ENCODE peak calls at places on chromosomes 1 and 21, in seven cellular contexts. One of them, this sample, is unnamed.
A peak's percentile ranks its signal among the peaks of the same experiment; 100 is the strongest.

GRCh38 chr1:3858231-3858981 is 1.1 kb downstream of the DFFB start:
- DNase-seq in Right ventricle myocardium inferior: no peak
- DNase-seq in foreskin fibroblast: peak; percentile 52
- DNase-seq in activated effector memory CD4-positive, alpha-beta T cell treated with anti-CD3 and anti-CD28 coated beads, Interleukin-2, amount 50 U/mL, for 16 hours: no peak
- DNase-seq in AG04450: no peak
- DNase-seq in nucleus accumbens: peak; percentile 21
- DNase-seq in activated T-cell treated with anti-CD3 and anti-CD28 coated beads, Interleukin-2, amount 50 U/mL, for 1 hour: no peak
- DNase-seq in this sample: peak; percentile 12

GRCh38 chr1:217630711-217631591 is at the start of the genes GPATCH2 and SPATA17:
- DNase-seq in Right ventricle myocardium inferior: peak; percentile 84
- DNase-seq in foreskin fibroblast: peak; percentile 81
- DNase-seq in activated effector memory CD4-positive, alpha-beta T cell treated with anti-CD3 and anti-CD28 coated beads, Interleukin-2, amount 50 U/mL, for 16 hours: peak; percentile 92
- DNase-seq in AG04450: peak; percentile 74
- DNase-seq in nucleus accumbens: peak; percentile 47
- DNase-seq in activated T-cell treated with anti-CD3 and anti-CD28 coated beads, Interleukin-2, amount 50 U/mL, for 1 hour: peak; percentile 73
- DNase-seq in this sample: peak; percentile 38

GRCh38 chr1:160293020-160293968 is 8.4 kb upstream of the PEX19 start:
- DNase-seq in Right ventricle myocardium inferior: no peak
- DNase-seq in foreskin fibroblast: no peak
- DNase-seq in activated effector memory CD4-positive, alpha-beta T cell treated with anti-CD3 and anti-CD28 coated beads, Interleukin-2, amount 50 U/mL, for 16 hours: no peak
- DNase-seq in AG04450: no peak
- DNase-seq in nucleus accumbens: no peak
- DNase-seq in activated T-cell treated with anti-CD3 and anti-CD28 coated beads, Interleukin-2, amount 50 U/mL, for 1 hour: no peak
- DNase-seq in this sample: no peak

GRCh38 chr1:26391450-26391849 is 18.9 kb upstream of the ZNF683 start:
- DNase-seq in Right ventricle myocardium inferior: no peak
- DNase-seq in foreskin fibroblast: peak; percentile 45
- DNase-seq in activated effector memory CD4-positive, alpha-beta T cell treated with anti-CD3 and anti-CD28 coated beads, Interleukin-2, amount 50 U/mL, for 16 hours: peak; percentile 71
- DNase-seq in AG04450: no peak
- DNase-seq in nucleus accumbens: no peak
- DNase-seq in activated T-cell treated with anti-CD3 and anti-CD28 coated beads, Interleukin-2, amount 50 U/mL, for 1 hour: no peak
- DNase-seq in this sample: no peak

GRCh38 chr1:161119379-161120061 is 1.6 kb downstream of the NIT1 start:
- DNase-seq in Right ventricle myocardium inferior: no peak
- DNase-seq in foreskin fibroblast: peak; percentile 54
- DNase-seq in activated effector memory CD4-positive, alpha-beta T cell treated with anti-CD3 and anti-CD28 coated beads, Interleukin-2, amount 50 U/mL, for 16 hours: peak; percentile 88
- DNase-seq in AG04450: no peak
- DNase-seq in nucleus accumbens: no peak
- DNase-seq in activated T-cell treated with anti-CD3 and anti-CD28 coated beads, Interleukin-2, amount 50 U/mL, for 1 hour: peak; percentile 51
- DNase-seq in this sample: no peak

GRCh38 chr1:70205076-70205436 is 323 bp downstream of the LRRC40 start:
- DNase-seq in Right ventricle myocardium inferior: no peak
- DNase-seq in foreskin fibroblast: no peak
- DNase-seq in activated effector memory CD4-positive, alpha-beta T cell treated with anti-CD3 and anti-CD28 coated beads, Interleukin-2, amount 50 U/mL, for 16 hours: no peak
- DNase-seq in AG04450: no peak
- DNase-seq in nucleus accumbens: no peak
- DNase-seq in activated T-cell treated with anti-CD3 and anti-CD28 coated beads, Interleukin-2, amount 50 U/mL, for 1 hour: no peak
- DNase-seq in this sample: no peak

GRCh38 chr1:53379662-53380002 is 51.8 kb upstream of the LRP8 start:
- DNase-seq in Right ventricle myocardium inferior: no peak
- DNase-seq in foreskin fibroblast: no peak
- DNase-seq in activated effector memory CD4-positive, alpha-beta T cell treated with anti-CD3 and anti-CD28 coated beads, Interleukin-2, amount 50 U/mL, for 16 hours: peak; percentile 33
- DNase-seq in AG04450: no peak
- DNase-seq in nucleus accumbens: no peak
- DNase-seq in activated T-cell treated with anti-CD3 and anti-CD28 coated beads, Interleukin-2, amount 50 U/mL, for 1 hour: no peak
- DNase-seq in this sample: no peak

GRCh38 chr1:163046071-163046470 is 23.1 kb upstream of the RGS4 start:
- DNase-seq in Right ventricle myocardium inferior: no peak
- DNase-seq in foreskin fibroblast: peak; percentile 67
- DNase-seq in activated effector memory CD4-positive, alpha-beta T cell treated with anti-CD3 and anti-CD28 coated beads, Interleukin-2, amount 50 U/mL, for 16 hours: no peak
- DNase-seq in AG04450: no peak
- DNase-seq in nucleus accumbens: no peak
- DNase-seq in activated T-cell treated with anti-CD3 and anti-CD28 coated beads, Interleukin-2, amount 50 U/mL, for 1 hour: no peak
- DNase-seq in this sample: no peak

GRCh38 chr1:7366286-7366954 is 404.7 kb upstream of the VAMP3 start:
- DNase-seq in Right ventricle myocardium inferior: no peak
- DNase-seq in foreskin fibroblast: no peak
- DNase-seq in activated effector memory CD4-positive, alpha-beta T cell treated with anti-CD3 and anti-CD28 coated beads, Interleukin-2, amount 50 U/mL, for 16 hours: no peak
- DNase-seq in AG04450: no peak
- DNase-seq in nucleus accumbens: no peak
- DNase-seq in activated T-cell treated with anti-CD3 and anti-CD28 coated beads, Interleukin-2, amount 50 U/mL, for 1 hour: no peak
- DNase-seq in this sample: no peak

GRCh38 chr1:169322138-169322537 is 45.5 kb downstream of the NME7 start:
- DNase-seq in Right ventricle myocardium inferior: no peak
- DNase-seq in foreskin fibroblast: no peak
- DNase-seq in activated effector memory CD4-positive, alpha-beta T cell treated with anti-CD3 and anti-CD28 coated beads, Interleukin-2, amount 50 U/mL, for 16 hours: no peak
- DNase-seq in AG04450: no peak
- DNase-seq in nucleus accumbens: no peak
- DNase-seq in activated T-cell treated with anti-CD3 and anti-CD28 coated beads, Interleukin-2, amount 50 U/mL, for 1 hour: no peak
- DNase-seq in this sample: no peak

GRCh38 chr1:23124259-23125026 is 44.2 kb downstream of the LUZP1 start:
- DNase-seq in Right ventricle myocardium inferior: no peak
- DNase-seq in foreskin fibroblast: no peak
- DNase-seq in activated effector memory CD4-positive, alpha-beta T cell treated with anti-CD3 and anti-CD28 coated beads, Interleukin-2, amount 50 U/mL, for 16 hours: no peak
- DNase-seq in AG04450: no peak
- DNase-seq in nucleus accumbens: no peak
- DNase-seq in activated T-cell treated with anti-CD3 and anti-CD28 coated beads, Interleukin-2, amount 50 U/mL, for 1 hour: no peak
- DNase-seq in this sample: no peak

GRCh38 chr21:34365794-34366193 is 2.0 kb downstream of the KCNE2 start:
- DNase-seq in Right ventricle myocardium inferior: no peak
- DNase-seq in foreskin fibroblast: no peak
- DNase-seq in activated effector memory CD4-positive, alpha-beta T cell treated with anti-CD3 and anti-CD28 coated beads, Interleukin-2, amount 50 U/mL, for 16 hours: peak; percentile 43
- DNase-seq in AG04450: no peak
- DNase-seq in nucleus accumbens: no peak
- DNase-seq in activated T-cell treated with anti-CD3 and anti-CD28 coated beads, Interleukin-2, amount 50 U/mL, for 1 hour: no peak
- DNase-seq in this sample: no peak

GRCh38 chr1:30515746-30516504 is 207.5 kb downstream of the MATN1 start:
- DNase-seq in Right ventricle myocardium inferior: no peak
- DNase-seq in foreskin fibroblast: no peak
- DNase-seq in activated effector memory CD4-positive, alpha-beta T cell treated with anti-CD3 and anti-CD28 coated beads, Interleukin-2, amount 50 U/mL, for 16 hours: no peak
- DNase-seq in AG04450: no peak
- DNase-seq in nucleus accumbens: no peak
- DNase-seq in activated T-cell treated with anti-CD3 and anti-CD28 coated beads, Interleukin-2, amount 50 U/mL, for 1 hour: no peak
- DNase-seq in this sample: no peak

This sample was measured in amygdala.